ENCODE peak calls at places on chromosomes 6 and 20, in eight cellular contexts. One of them, this sample, is unnamed.

GRCh38 chr20:10611357-10611756 is 62.4 kb downstream of the JAG1 start:
- DNase-seq in ACHN: peak
- DNase-seq in LoVo: no peak
- DNase-seq in activated CD8-positive, alpha-beta T cell treated with anti-CD3 and anti-CD28 coated beads, Interleukin-2, amount 10 ng/mL, durations not matched to agents 7 days and 5 days: no peak
- DNase-seq in cerebellar cortex: no peak
- DNase-seq in GM13976: peak
- DNase-seq in HFFc6: peak
- DNase-seq in stimulated activated CD8-positive, alpha-beta memory T cell treated with anti-CD3 and anti-CD28 coated beads, Interleukin-15, amount 100 ng/mL, for 24 hours: no peak
- DNase-seq in this sample: peak

GRCh38 chr6:157292202-157292601 is 31.1 kb downstream of the TMEM242 start:
- DNase-seq in GM13976: no peak
- DNase-seq in LoVo: no peak
- DNase-seq in ACHN: no peak
- DNase-seq in stimulated activated CD8-positive, alpha-beta memory T cell treated with anti-CD3 and anti-CD28 coated beads, Interleukin-15, amount 100 ng/mL, for 24 hours: no peak
- DNase-seq in HFFc6: no peak
- DNase-seq in cerebellar cortex: no peak
- DNase-seq in activated CD8-positive, alpha-beta T cell treated with anti-CD3 and anti-CD28 coated beads, Interleukin-2, amount 10 ng/mL, durations not matched to agents 7 days and 5 days: peak
- DNase-seq in this sample: no peak

GRCh38 chr6:30260036-30260504 is 46.9 kb upstream of the TRIM26 start:
- DNase-seq in ACHN: no peak
- DNase-seq in LoVo: no peak
- DNase-seq in stimulated activated CD8-positive, alpha-beta memory T cell treated with anti-CD3 and anti-CD28 coated beads, Interleukin-15, amount 100 ng/mL, for 24 hours: no peak
- DNase-seq in activated CD8-positive, alpha-beta T cell treated with anti-CD3 and anti-CD28 coated beads, Interleukin-2, amount 10 ng/mL, durations not matched to agents 7 days and 5 days: peak
- DNase-seq in HFFc6: no peak
- DNase-seq in GM13976: peak
- DNase-seq in cerebellar cortex: no peak
- DNase-seq in this sample: no peak

GRCh38 chr6:82750570-82750969 is 315.1 kb downstream of the UBE3D start:
- DNase-seq in cerebellar cortex: no peak
- DNase-seq in stimulated activated CD8-positive, alpha-beta memory T cell treated with anti-CD3 and anti-CD28 coated beads, Interleukin-15, amount 100 ng/mL, for 24 hours: no peak
- DNase-seq in GM13976: no peak
- DNase-seq in activated CD8-positive, alpha-beta T cell treated with anti-CD3 and anti-CD28 coated beads, Interleukin-2, amount 10 ng/mL, durations not matched to agents 7 days and 5 days: no peak
- DNase-seq in LoVo: no peak
- DNase-seq in HFFc6: peak
- DNase-seq in ACHN: no peak
- DNase-seq in this sample: no peak

GRCh38 chr6:121285041-121285440 is 49.2 kb downstream of the TBC1D32 start:
- DNase-seq in HFFc6: peak
- DNase-seq in cerebellar cortex: no peak
- DNase-seq in stimulated activated CD8-positive, alpha-beta memory T cell treated with anti-CD3 and anti-CD28 coated beads, Interleukin-15, amount 100 ng/mL, for 24 hours: no peak
- DNase-seq in activated CD8-positive, alpha-beta T cell treated with anti-CD3 and anti-CD28 coated beads, Interleukin-2, amount 10 ng/mL, durations not matched to agents 7 days and 5 days: no peak
- DNase-seq in LoVo: no peak
- DNase-seq in ACHN: no peak
- DNase-seq in GM13976: no peak
- DNase-seq in this sample: no peak

GRCh38 chr6:81751388-81752083 is 945 bp downstream of the TENT5A start:
- DNase-seq in LoVo: no peak
- DNase-seq in GM13976: peak
- DNase-seq in HFFc6: peak
- DNase-seq in ACHN: no peak
- DNase-seq in stimulated activated CD8-positive, alpha-beta memory T cell treated with anti-CD3 and anti-CD28 coated beads, Interleukin-15, amount 100 ng/mL, for 24 hours: no peak
- DNase-seq in activated CD8-positive, alpha-beta T cell treated with anti-CD3 and anti-CD28 coated beads, Interleukin-2, amount 10 ng/mL, durations not matched to agents 7 days and 5 days: peak
- DNase-seq in cerebellar cortex: no peak
- DNase-seq in this sample: peak

GRCh38 chr20:39041067-39041466 is 78.9 kb downstream of the DHX35 start:
- DNase-seq in ACHN: no peak
- DNase-seq in GM13976: no peak
- DNase-seq in stimulated activated CD8-positive, alpha-beta memory T cell treated with anti-CD3 and anti-CD28 coated beads, Interleukin-15, amount 100 ng/mL, for 24 hours: no peak
- DNase-seq in HFFc6: no peak
- DNase-seq in activated CD8-positive, alpha-beta T cell treated with anti-CD3 and anti-CD28 coated beads, Interleukin-2, amount 10 ng/mL, durations not matched to agents 7 days and 5 days: no peak
- DNase-seq in cerebellar cortex: no peak
- DNase-seq in LoVo: no peak
- DNase-seq in this sample: no peak

GRCh38 chr6:138397128-138397814 is 6.8 kb upstream of the HEBP2 start:
- DNase-seq in GM13976: no peak
- DNase-seq in HFFc6: no peak
- DNase-seq in ACHN: no peak
- DNase-seq in LoVo: no peak
- DNase-seq in cerebellar cortex: no peak
- DNase-seq in stimulated activated CD8-positive, alpha-beta memory T cell treated with anti-CD3 and anti-CD28 coated beads, Interleukin-15, amount 100 ng/mL, for 24 hours: no peak
- DNase-seq in activated CD8-positive, alpha-beta T cell treated with anti-CD3 and anti-CD28 coated beads, Interleukin-2, amount 10 ng/mL, durations not matched to agents 7 days and 5 days: no peak
- DNase-seq in this sample: no peak

GRCh38 chr6:136077834-136078576 is 172.1 kb downstream of the MTFR2 start:
- DNase-seq in ACHN: no peak
- DNase-seq in LoVo: no peak
- DNase-seq in activated CD8-positive, alpha-beta T cell treated with anti-CD3 and anti-CD28 coated beads, Interleukin-2, amount 10 ng/mL, durations not matched to agents 7 days and 5 days: no peak
- DNase-seq in stimulated activated CD8-positive, alpha-beta memory T cell treated with anti-CD3 and anti-CD28 coated beads, Interleukin-15, amount 100 ng/mL, for 24 hours: no peak
- DNase-seq in HFFc6: peak
- DNase-seq in cerebellar cortex: no peak
- DNase-seq in GM13976: no peak
- DNase-seq in this sample: no peak

GRCh38 chr6:14734416-14735340 is 511.2 kb upstream of the JARID2 start:
- DNase-seq in GM13976: peak
- DNase-seq in ACHN: no peak
- DNase-seq in stimulated activated CD8-positive, alpha-beta memory T cell treated with anti-CD3 and anti-CD28 coated beads, Interleukin-15, amount 100 ng/mL, for 24 hours: no peak
- DNase-seq in HFFc6: peak
- DNase-seq in activated CD8-positive, alpha-beta T cell treated with anti-CD3 and anti-CD28 coated beads, Interleukin-2, amount 10 ng/mL, durations not matched to agents 7 days and 5 days: peak
- DNase-seq in LoVo: no peak
- DNase-seq in cerebellar cortex: no peak
- DNase-seq in this sample: no peak

GRCh38 chr6:109894181-109894580 is 83.9 kb upstream of the GPR6 start:
- DNase-seq in activated CD8-positive, alpha-beta T cell treated with anti-CD3 and anti-CD28 coated beads, Interleukin-2, amount 10 ng/mL, durations not matched to agents 7 days and 5 days: no peak
- DNase-seq in stimulated activated CD8-positive, alpha-beta memory T cell treated with anti-CD3 and anti-CD28 coated beads, Interleukin-15, amount 100 ng/mL, for 24 hours: no peak
- DNase-seq in GM13976: no peak
- DNase-seq in cerebellar cortex: no peak
- DNase-seq in LoVo: no peak
- DNase-seq in ACHN: no peak
- DNase-seq in HFFc6: no peak
- DNase-seq in this sample: no peak